ENCODE peak calls at places on chromosomes 2 and 18, in six cellular contexts. P is Panc1; A is body of pancreas; R is right lobe of liver; Z is esophagus mucosa; F is activated naive CD8-positive, alpha-beta T cell treated with anti-CD3 and anti-CD28 coated beads, Interleukin-2, amount 10 ng/mL, durations not matched to agents 7 days and 5 days. D is an unnamed sample.

GRCh38 chr2:100742884-100743283 is 77.1 kb upstream of the NPAS2 start:
- ATAC-seq in F (no peak), R (no peak), Z (no peak), A (peak; percentile 30), P (peak; percentile 76), D (peak; percentile 74)

GRCh38 chr2:10498525-10499274 is 50.6 kb upstream of the ODC1 start:
- ATAC-seq in F (no peak), A (no peak), P (no peak), R (no peak), Z (no peak), D (no peak)

GRCh38 chr2:206988884-206989283 is 49.6 kb downstream of the CPO start:
- ATAC-seq in R (no peak), Z (no peak), F (no peak), A (no peak), P (no peak), D (no peak)

GRCh38 chr2:124296470-124296869 is 271.4 kb downstream of the CNTNAP5 start:
- ATAC-seq in F (no peak), A (no peak), P (no peak), R (no peak), Z (no peak), D (no peak)

GRCh38 chr2:147061269-147061668 is 783.6 kb upstream of the ACVR2A start:
- ATAC-seq in F (no peak), R (no peak), A (no peak), P (no peak), Z (no peak), D (no peak)

GRCh38 chr2:86433137-86433536 is 8.0 kb upstream of the KDM3A start:
- ATAC-seq in F (no peak), Z (no peak), R (no peak), P (no peak), A (no peak), D (no peak)

GRCh38 chr2:88626171-88627054 is 851 bp downstream of the EIF2AK3 start:
- ATAC-seq in R (no peak), A (no peak), F (no peak), Z (peak; percentile 0), P (peak; percentile 3), D (no peak)

GRCh38 chr2:106070181-106070580 is 123.9 kb downstream of the UXS1 start:
- ATAC-seq in P (no peak), R (no peak), A (no peak), Z (no peak), F (no peak), D (no peak)

GRCh38 chr18:50190236-50190635 is 4.7 kb downstream of the MYO5B start:
- ATAC-seq in A (no peak), R (no peak), F (no peak), Z (no peak), P (no peak), D (no peak)

D was measured in SK-N-SH treated with all-trans-retinoic acid at 6 μM for 48 hours.